ENCODE peak calls at places on chromosome 21, in nine cellular contexts. T, D, Y, H, P, G, J, I and E are unnamed samples.
A peak's percentile ranks its signal among the peaks of the same experiment; 100 is the strongest.

GRCh38 chr21:33069994-33070811 is at the start of gene OLIG1:
- DNase-seq in G (peak; percentile 7), I (peak; percentile 25), T (peak; percentile 12), D (no peak), J (peak; percentile 3), P (peak; percentile 32), H (peak; percentile 58), Y (no peak), E (no peak)

GRCh38 chr21:35050348-35051286 is 1.5 kb upstream of the RUNX1 start:
- DNase-seq in Y (no peak), J (no peak), P (no peak), I (no peak), G (peak; percentile 69), D (no peak), H (no peak), T (peak; percentile 58), E (no peak)

GRCh38 chr21:46326110-46326703 is 2.3 kb downstream of the PCNT start:
- DNase-seq in T (no peak), G (no peak), H (no peak), I (no peak), P (no peak), Y (no peak), J (no peak), D (no peak), E (no peak)

GRCh38 chr21:34560021-34560420 is 48.0 kb upstream of the KCNE1 start:
- DNase-seq in D (no peak), J (no peak), G (no peak), P (no peak), I (no peak), H (no peak), Y (no peak), T (no peak), E (no peak)

GRCh38 chr21:44742418-44743153 is 31.2 kb upstream of the TSPEAR start:
- DNase-seq in P (no peak), G (no peak), D (no peak), J (peak; percentile 50), Y (no peak), I (peak; percentile 18), H (no peak), T (peak; percentile 36), E (no peak)

GRCh38 chr21:41815652-41816582 is 49.1 kb upstream of the RIPK4 start:
- DNase-seq in T (no peak), P (no peak), J (no peak), I (no peak), H (no peak), Y (no peak), D (no peak), G (no peak), E (no peak)

GRCh38 chr21:15050588-15051377 is 14.0 kb downstream of the NRIP1 start:
- DNase-seq in G (no peak), J (no peak), Y (no peak), H (no peak), P (no peak), T (no peak), D (no peak), I (no peak), E (no peak)

GRCh38 chr21:46636181-46636512 is 673 bp downstream of the PRMT2 start:
- DNase-seq in J (no peak), G (no peak), H (no peak), Y (no peak), P (no peak), I (no peak), D (no peak), T (no peak), E (no peak)

GRCh38 chr21:38994014-38994413 is 188.3 kb downstream of the ETS2 start:
- DNase-seq in J (no peak), H (no peak), D (no peak), P (no peak), G (no peak), T (no peak), Y (no peak), I (no peak), E (no peak)

GRCh38 chr21:41641821-41642368 is 125.0 kb downstream of the RIPK4 start:
- DNase-seq in G (peak; percentile 92), T (peak; percentile 95), I (no peak), D (peak; percentile 96), P (peak; percentile 64), H (no peak), J (no peak), Y (peak; percentile 5), E (peak; percentile 86)

GRCh38 chr21:38761531-38761930 is 44.2 kb upstream of the ETS2 start:
- DNase-seq in I (no peak), H (no peak), D (no peak), P (no peak), T (no peak), J (no peak), G (no peak), Y (no peak), E (no peak)

GRCh38 chr21:46160563-46161179 is 5.3 kb upstream of the FTCD start:
- DNase-seq in D (no peak), H (no peak), J (no peak), I (no peak), P (no peak), Y (no peak), G (no peak), T (no peak), E (no peak)

GRCh38 chr21:42038826-42039425 is 28.8 kb upstream of the ZBTB21 start:
- DNase-seq in T (no peak), D (no peak), G (peak; percentile 87), Y (peak; percentile 41), J (no peak), P (no peak), I (no peak), H (no peak), E (no peak)

GRCh38 chr21:21163904-21164303 is 165.7 kb downstream of the NCAM2 start:
- DNase-seq in J (peak; percentile 48), H (peak; percentile 2), Y (peak; percentile 5), I (peak; percentile 22), T (peak; percentile 77), G (peak; percentile 76), P (peak; percentile 42), D (peak; percentile 31), E (peak; percentile 17)

GRCh38 chr21:42081138-42081537 is 10.0 kb downstream of the UMODL1 start:
- DNase-seq in J (no peak), H (no peak), P (no peak), D (no peak), Y (no peak), T (no peak), I (no peak), G (peak; percentile 52), E (no peak)

GRCh38 chr21:16775056-16775455 is 737.8 kb upstream of the CXADR start:
- DNase-seq in H (no peak), J (peak; percentile 82), G (no peak), Y (no peak), T (no peak), P (no peak), I (peak; percentile 17), D (no peak), E (no peak)

GRCh38 chr21:42236693-42237092 is 17.8 kb downstream of the ABCG1 start:
- DNase-seq in G (no peak), Y (no peak), I (no peak), J (no peak), D (no peak), H (no peak), P (no peak), T (no peak), E (no peak)

GRCh38 chr21:44911384-44912157 is 9.1 kb downstream of the ITGB2 start:
- DNase-seq in J (peak; percentile 78), H (peak; percentile 70), T (no peak), G (no peak), Y (no peak), I (peak; percentile 76), P (no peak), D (no peak), E (no peak)

GRCh38 chr21:30831194-30831765 is 1.7 kb upstream of the KRTAP7-1 start:
- DNase-seq in Y (no peak), H (peak; percentile 21), J (no peak), T (peak; percentile 4), P (no peak), D (no peak), G (no peak), I (peak; percentile 2), E (no peak)

GRCh38 chr21:27825035-27825434 is 858.1 kb upstream of the ADAMTS5 start:
- DNase-seq in T (no peak), G (no peak), Y (no peak), I (no peak), P (no peak), D (no peak), J (no peak), H (no peak), E (no peak)